ENCODE peak calls at places on chromosomes 1 and 21, in five cellular contexts. S, M, Z, D and P are unnamed samples.

GRCh38 chr1:231878737-231879136 is 252.1 kb downstream of the DISC1 start:
- DNase-seq in S (no peak), M (no peak), Z (no peak), D (no peak), P (no peak)

GRCh38 chr1:75677443-75677842 is 47.1 kb upstream of the ACADM start:
- DNase-seq in S (no peak), M (no peak), Z (no peak), D (no peak), P (no peak)

GRCh38 chr1:41957568-41957967 is 38.8 kb upstream of the HIVEP3 start:
- DNase-seq in S (no peak), M (peak), Z (no peak), D (no peak), P (no peak)

GRCh38 chr21:45593162-45594022 is 50.1 kb upstream of the PCBP3 start:
- DNase-seq in S (no peak), M (no peak), Z (no peak), D (no peak), P (no peak)

GRCh38 chr21:42534361-42534900 is 20.8 kb downstream of the SLC37A1 start:
- DNase-seq in S (no peak), M (peak), Z (no peak), D (no peak), P (no peak)

GRCh38 chr1:47527653-47528272 is 89.9 kb downstream of the FOXD2 start:
- DNase-seq in S (no peak), M (no peak), Z (no peak), D (peak), P (peak)

GRCh38 chr1:89525169-89525855 is 683 bp downstream of the LRRC8B start:
- DNase-seq in S (no peak), M (peak), Z (no peak), D (peak), P (no peak)

GRCh38 chr1:14486401-14487110 is 111.9 kb upstream of the KAZN start:
- DNase-seq in S (peak), M (peak), Z (peak), D (no peak), P (peak)

GRCh38 chr21:42093991-42094417 is 22.9 kb downstream of the UMODL1 start:
- DNase-seq in S (peak), M (peak), Z (peak), D (no peak), P (peak)

GRCh38 chr1:6423321-6423999 is 1.1 kb upstream of the ESPN start:
- DNase-seq in S (peak), M (no peak), Z (no peak), D (peak), P (peak)
- TF ChIP-seq CTCF in S (peak), M (peak), Z (peak), D (peak), P (peak)

GRCh38 chr1:226734611-226735153 is 4.4 kb downstream of the ITPKB start:
- DNase-seq in S (no peak), M (no peak), Z (no peak), D (no peak), P (no peak)
- H3K4me3 ChIP-seq in S (no peak), M (peak), Z (no peak), D (no peak), P (no peak)

GRCh38 chr1:6041432-6042062 is 4.1 kb upstream of the KCNAB2 start:
- DNase-seq in S (no peak), M (no peak), Z (no peak), D (peak), P (peak)
- TF ChIP-seq CTCF in S (peak), M (peak), Z (peak), D (peak), P (peak)

GRCh38 chr1:32893198-32894018 is 7.1 kb downstream of the HPCA start:
- DNase-seq in S (no peak), M (peak), Z (peak), D (peak), P (peak)
- H3K4me3 ChIP-seq in S (peak), M (peak), Z (peak), D (peak), P (peak)

GRCh38 chr1:1573843-1574720 is 581 bp downstream of the SSU72 start:
- DNase-seq in S (no peak), M (peak), Z (peak), D (peak), P (peak)
- TF ChIP-seq CTCF in S (peak), M (no peak), Z (peak), D (peak), P (peak)

GRCh38 chr1:56496861-56497772 is 82.2 kb downstream of the PLPP3 start:
- DNase-seq in S (no peak), M (no peak), Z (no peak), D (no peak), P (no peak)
- H3K4me3 ChIP-seq in S (no peak), M (no peak), Z (no peak), D (no peak), P (no peak)

GRCh38 chr1:56189946-56190920 is 389.1 kb downstream of the PLPP3 start:
- DNase-seq in S (no peak), M (no peak), Z (no peak), D (peak), P (peak)
- TF ChIP-seq CTCF in S (peak), M (peak), Z (peak), D (peak), P (peak)

GRCh38 chr1:220748091-220748934 is at the start of gene MTARC2:
- DNase-seq in S (no peak), M (peak), Z (peak), D (peak), P (peak)
- H3K4me3 ChIP-seq in S (peak), M (peak), Z (peak), D (peak), P (peak)

GRCh38 chr1:31625561-31626272 is 8.2 kb downstream of the HCRTR1 start:
- DNase-seq in S (no peak), M (no peak), Z (peak), D (no peak), P (peak)

GRCh38 chr1:31626451-31627202 is 9.1 kb downstream of the HCRTR1 start:
- DNase-seq in S (no peak), M (peak), Z (peak), D (peak), P (no peak)

GRCh38 chr1:31627301-31627929 is 9.9 kb downstream of the HCRTR1 start:
- DNase-seq in S (no peak), M (peak), Z (peak), D (no peak), P (no peak)

GRCh38 chr1:31628931-31629582 is 11.6 kb downstream of the HCRTR1 start:
- DNase-seq in S (no peak), M (no peak), Z (no peak), D (no peak), P (no peak)

DNA sequence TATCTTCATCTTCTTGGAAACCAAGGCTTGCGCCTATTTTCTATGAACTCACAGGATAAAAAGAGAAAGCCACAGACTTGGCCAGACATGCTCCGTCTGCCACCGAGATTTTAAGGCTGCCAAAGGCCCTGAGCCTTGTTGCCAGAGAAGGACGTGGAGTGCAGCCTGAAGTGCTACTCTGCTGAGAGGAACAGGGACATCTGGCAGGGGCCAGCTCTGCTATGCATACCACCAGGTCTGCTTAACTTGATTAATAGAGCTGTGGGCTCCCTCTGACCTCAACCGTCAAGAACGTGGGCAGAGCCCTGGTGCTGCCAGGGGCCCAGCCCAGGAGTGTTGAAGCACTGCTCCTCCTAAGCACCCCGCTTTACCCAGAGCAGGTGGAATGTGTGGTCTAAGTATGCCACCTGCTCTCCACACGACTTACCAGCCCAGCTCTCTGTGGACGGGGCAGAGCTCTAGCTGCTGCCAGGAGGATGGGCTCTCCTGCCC is 10.5 kb downstream of the HCRTR1 start:
- DNase-seq in S (no peak), M (peak), Z (no peak), D (no peak), P (no peak)
- TF ChIP-seq CTCF in S (no peak), M (no peak), Z (no peak), D (no peak), P (no peak)

GRCh38 chr1:26410706-26411623 is at the start of gene LIN28A:
- DNase-seq in S (no peak), M (no peak), Z (no peak), D (no peak), P (no peak)
- H3K4me3 ChIP-seq in S (no peak), M (no peak), Z (no peak), D (peak), P (no peak)